ENCODE peak calls at places on chromosomes 2 and 18, in seven cellular contexts. Q is hepatocyte, A is Caco-2, O is PC-3, R is cardiac muscle cell, U is heart right ventricle, H is dorsolateral prefrontal cortex. G is an unnamed sample.

GRCh38 chr2:30800159-30800558 is 7.1 kb downstream of the CAPN13 start:
- DNase-seq in O (no peak), A (no peak), R (no peak), U (no peak), Q (no peak), H (no peak), G (no peak)

GRCh38 chr18:47975701-47976100 is 45.2 kb upstream of the SMAD2 start:
- DNase-seq in O (no peak), Q (no peak), H (no peak), R (no peak), A (no peak), U (no peak), G (no peak)

GRCh38 chr2:22673501-22673900 is 711.5 kb upstream of the KLHL29 start:
- DNase-seq in Q (no peak), A (no peak), H (no peak), U (no peak), R (no peak), O (no peak), G (no peak)

GRCh38 chr2:263774-264492 is at the start of gene SH3YL1:
- DNase-seq in O (peak), U (peak), R (peak), A (peak), Q (peak), H (peak), G (peak)

GRCh38 chr18:62979172-62979571 is 263.8 kb downstream of the PHLPP1 start:
- DNase-seq in R (no peak), H (peak), O (peak), U (no peak), Q (no peak), A (no peak), G (peak)

GRCh38 chr18:50447102-50447501 is 72.3 kb downstream of the SKA1 start:
- DNase-seq in A (no peak), Q (no peak), R (no peak), H (no peak), U (no peak), O (no peak), G (no peak)

GRCh38 chr18:23902396-23902795 is 112.2 kb upstream of the TTC39C start:
- DNase-seq in R (no peak), O (no peak), A (no peak), H (no peak), U (no peak), Q (no peak), G (no peak)

GRCh38 chr18:7394041-7394440 is 163.2 kb downstream of the LRRC30 start:
- DNase-seq in O (no peak), U (no peak), H (no peak), R (no peak), A (no peak), Q (no peak), G (no peak)

GRCh38 chr2:144480257-144480656 is 39.7 kb downstream of the ZEB2 start:
- DNase-seq in U (no peak), A (no peak), R (no peak), O (peak), Q (no peak), H (no peak), G (peak)

GRCh38 chr2:241218131-241219029 is 29.9 kb downstream of the ANO7 start:
- DNase-seq in O (peak), R (peak), A (peak), H (no peak), U (peak), Q (peak), G (no peak)

GRCh38 chr2:49858113-49858490 is 703.8 kb upstream of the FSHR start:
- DNase-seq in U (no peak), O (no peak), R (no peak), A (no peak), Q (no peak), H (no peak), G (no peak)

GRCh38 chr2:194819367-194819766 is 837.7 kb upstream of the SLC39A10 start:
- DNase-seq in Q (no peak), R (peak), A (no peak), H (no peak), O (peak), U (no peak), G (no peak)

GRCh38 chr2:37005118-37005868 is 39.0 kb upstream of the STRN start:
- DNase-seq in Q (peak), A (peak), O (peak), H (no peak), R (peak), U (no peak), G (no peak)

GRCh38 chr2:226583715-226584114 is 215.9 kb downstream of the IRS1 start:
- DNase-seq in A (peak), O (peak), R (no peak), Q (peak), H (no peak), U (no peak), G (peak)

GRCh38 chr2:238890131-238890530 is 42.2 kb downstream of the TWIST2 start:
- DNase-seq in R (no peak), O (no peak), U (no peak), A (no peak), H (no peak), Q (no peak), G (no peak)

GRCh38 chr2:223459328-223459939 is 142.7 kb downstream of the SCG2 start:
- DNase-seq in Q (peak), O (peak), R (peak), H (no peak), U (no peak), A (no peak), G (peak)

GRCh38 chr2:72833084-72833714 is 7.4 kb upstream of the EXOC6B start:
- DNase-seq in A (no peak), R (no peak), U (no peak), O (no peak), H (no peak), Q (no peak), G (no peak)

GRCh38 chr2:96599941-96600340 is 38.2 kb downstream of the KANSL3 start:
- DNase-seq in A (no peak), Q (no peak), U (no peak), O (no peak), H (no peak), R (no peak), G (no peak)

GRCh38 chr2:208040199-208041171 is 15.2 kb upstream of the PLEKHM3 start:
- DNase-seq in Q (peak), O (peak), U (peak), R (peak), H (no peak), A (peak), G (peak)

DNA sequence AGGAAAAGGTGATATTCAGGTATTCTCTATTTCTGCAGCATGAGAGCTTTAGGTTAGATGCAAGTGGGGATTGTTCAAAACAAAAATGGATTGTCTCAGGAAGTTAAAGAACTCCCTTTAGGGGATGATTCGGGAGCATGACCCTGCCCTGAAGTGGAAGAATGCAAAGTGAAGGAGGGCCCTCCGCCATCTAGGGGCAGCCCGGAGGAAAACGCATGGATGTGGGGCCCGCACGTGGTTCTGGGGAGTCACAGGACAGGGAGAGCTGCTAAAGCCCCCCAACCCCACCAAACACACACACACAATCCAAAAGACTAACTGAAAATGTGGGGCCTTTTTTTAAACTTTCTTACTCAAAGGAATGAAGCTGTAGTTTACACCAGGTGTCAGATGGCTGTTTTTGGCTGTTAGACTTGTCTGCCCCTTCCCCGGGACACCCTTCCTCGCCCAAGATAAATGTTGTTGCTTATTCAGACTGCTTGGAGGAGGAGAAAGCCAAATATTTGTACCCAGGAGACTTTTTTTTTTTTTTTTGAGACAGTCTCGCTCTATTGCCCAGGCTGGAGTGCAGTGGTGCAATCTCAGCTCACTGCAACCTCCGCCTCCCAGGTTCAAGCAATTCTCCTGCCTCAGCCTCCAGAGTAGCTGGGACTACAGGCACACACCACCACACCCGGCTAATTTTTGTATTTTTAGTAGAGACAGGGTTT is 78.8 kb downstream of the HNRNPLL start:
- DNase-seq in H (no peak), O (no peak), U (no peak), A (peak), R (no peak), Q (no peak), G (no peak)
- TF ChIP-seq CTCF in H (no peak), O (peak), U (peak), A (peak), R (peak), Q (peak), G (no peak)

DNA sequence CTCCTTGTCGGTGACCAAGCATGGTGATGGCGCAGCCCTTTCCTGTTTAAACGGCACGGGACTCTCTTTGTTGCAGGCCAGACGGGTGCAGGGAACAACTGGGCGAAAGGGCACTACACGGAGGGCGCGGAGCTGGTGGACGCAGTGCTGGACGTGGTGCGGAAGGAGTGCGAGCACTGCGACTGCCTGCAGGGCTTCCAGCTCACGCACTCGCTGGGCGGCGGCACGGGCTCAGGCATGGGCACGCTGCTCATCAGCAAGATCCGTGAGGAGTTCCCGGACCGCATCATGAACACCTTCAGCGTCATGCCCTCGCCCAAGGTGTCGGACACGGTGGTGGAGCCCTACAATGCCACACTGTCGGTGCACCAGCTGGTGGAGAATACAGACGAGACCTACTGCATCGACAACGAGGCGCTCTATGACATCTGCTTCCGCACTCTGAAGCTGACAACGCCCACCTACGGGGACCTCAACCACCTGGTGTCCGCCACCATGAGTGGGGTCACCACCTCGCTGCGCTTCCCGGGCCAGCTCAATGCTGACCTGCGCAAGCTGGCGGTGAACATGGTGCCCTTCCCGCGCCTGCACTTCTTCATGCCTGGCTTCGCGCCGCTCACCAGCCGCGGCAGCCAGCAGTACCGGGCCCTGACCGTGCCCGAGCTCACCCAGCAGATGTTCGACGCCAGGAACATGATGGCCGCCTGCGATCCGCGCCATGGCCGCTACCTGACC is 17.1 kb downstream of the TUBB6 start:
- DNase-seq in R (no peak), A (no peak), U (no peak), H (no peak), O (no peak), Q (no peak), G (no peak)
- H3K4me3 ChIP-seq in R (no peak), A (no peak), U (no peak), H (no peak), O (no peak), Q (no peak), G (no peak)

GRCh38 chr2:3535794-3536681 is 16.7 kb upstream of the ADI1 start:
- DNase-seq in A (peak), H (no peak), R (no peak), Q (peak), O (peak), U (peak), G (peak)

GRCh38 chr2:3542107-3542506 is 16.0 kb downstream of the RNASEH1 start:
- DNase-seq in O (no peak), U (no peak), R (no peak), Q (no peak), H (no peak), A (no peak), G (no peak)

GRCh38 chr2:3536682-3537632 is 17.6 kb upstream of the ADI1 start:
- DNase-seq in H (no peak), O (peak), A (peak), Q (peak), R (no peak), U (peak), G (peak)

GRCh38 chr2:3543023-3543683 is 15.0 kb downstream of the RNASEH1 start:
- DNase-seq in A (no peak), H (no peak), O (no peak), U (no peak), Q (no peak), R (no peak), G (no peak)

GRCh38 chr2:3539836-3540235 is 18.3 kb downstream of the RNASEH1 start:
- DNase-seq in O (no peak), U (no peak), R (no peak), H (no peak), Q (no peak), A (no peak), G (no peak)
- TF ChIP-seq CTCF in O (no peak), U (no peak), R (no peak), H (no peak), Q (no peak), A (no peak), G (no peak)

GRCh38 chr18:5894215-5894612 is 1.1 kb downstream of the TMEM200C start:
- DNase-seq in R (no peak), A (no peak), Q (no peak), H (no peak), U (no peak), O (no peak), G (no peak)

GRCh38 chr18:5890261-5890605 is 5.1 kb downstream of the TMEM200C start:
- DNase-seq in H (peak), Q (no peak), U (no peak), O (peak), R (no peak), A (no peak), G (peak)

GRCh38 chr18:5891361-5892215 is 3.7 kb downstream of the TMEM200C start:
- DNase-seq in O (no peak), R (no peak), U (no peak), A (no peak), Q (no peak), H (peak), G (no peak)

GRCh38 chr18:5892772-5893431 is 2.4 kb downstream of the TMEM200C start:
- DNase-seq in H (no peak), R (no peak), Q (no peak), U (no peak), O (no peak), A (no peak), G (no peak)

GRCh38 chr18:5890606-5891360 is 4.5 kb downstream of the TMEM200C start:
- DNase-seq in H (peak), Q (peak), O (peak), R (peak), U (peak), A (no peak), G (no peak)
- H3K4me3 ChIP-seq in H (peak), Q (peak), O (peak), R (peak), U (peak), A (no peak), G (no peak)

DNA sequence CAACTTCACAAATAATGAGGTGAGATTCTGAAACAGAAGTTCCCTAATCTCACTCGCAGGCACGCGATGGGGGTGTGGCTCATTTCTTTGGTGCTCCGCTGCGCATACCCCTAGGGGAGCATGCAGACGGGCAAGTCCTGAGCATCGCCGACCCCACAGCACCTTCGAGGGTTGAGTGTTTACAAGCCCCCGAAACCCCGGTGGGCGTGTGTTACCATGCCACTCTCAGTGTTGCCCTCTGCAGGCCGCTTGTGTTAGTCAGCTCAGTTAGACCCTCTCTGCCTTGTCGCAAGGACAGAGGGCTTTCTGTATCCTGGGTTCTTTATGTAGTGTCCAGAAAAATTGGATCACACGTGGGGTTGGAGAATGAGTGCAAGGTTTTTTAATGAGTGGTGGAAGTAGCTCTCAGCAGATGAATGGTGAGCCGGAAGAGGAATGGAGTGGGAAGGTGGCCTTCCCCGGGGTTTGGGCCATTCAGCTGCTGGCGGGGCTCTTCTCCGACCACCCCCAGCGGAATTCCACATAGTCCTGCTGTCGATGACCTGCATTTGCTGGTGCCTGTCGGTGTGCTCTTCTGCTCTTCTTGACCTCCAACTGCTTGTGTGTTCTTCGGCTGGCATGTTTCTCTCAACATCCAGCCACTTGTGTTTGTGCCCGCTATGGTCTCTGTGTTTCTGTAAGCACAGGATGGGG is 191.3 kb downstream of the RPRM start:
- DNase-seq in U (no peak), R (peak), H (no peak), Q (peak), O (peak), A (peak), G (no peak)
- TF ChIP-seq CTCF in U (no peak), R (peak), H (peak), Q (peak), O (peak), A (peak), G (no peak)

DNA sequence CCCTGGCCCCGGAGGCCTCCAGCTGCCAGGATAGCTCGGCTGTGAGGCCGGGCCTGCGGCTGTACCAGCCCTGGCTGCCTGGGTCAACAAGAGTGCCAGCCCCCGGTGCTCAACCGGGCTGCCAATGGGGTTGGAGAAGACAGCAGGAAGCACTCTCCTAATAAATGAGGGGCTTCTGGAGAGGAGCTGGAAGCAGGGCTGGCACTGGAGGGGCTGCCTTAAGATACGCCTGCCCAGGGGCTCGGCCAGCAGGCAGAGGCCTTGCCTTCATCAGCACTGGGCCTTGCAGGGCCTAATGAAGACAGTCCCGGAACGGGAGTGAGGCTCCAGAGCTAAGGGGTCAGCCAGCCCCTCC is 73.6 kb downstream of the TEX51 start:
- DNase-seq in U (no peak), Q (no peak), O (no peak), A (no peak), R (no peak), H (no peak), G (no peak)
- H3K4me3 ChIP-seq in U (peak), Q (no peak), O (peak), A (no peak), R (no peak), H (peak), G (no peak)

GRCh38 chr2:191302459-191303155 is 57.4 kb downstream of the MYO1B start:
- DNase-seq in O (peak), U (no peak), A (peak), Q (no peak), H (no peak), R (peak), G (no peak)

GRCh38 chr2:191301971-191302370 is 56.8 kb downstream of the MYO1B start:
- DNase-seq in A (no peak), O (no peak), U (no peak), Q (no peak), H (no peak), R (peak), G (no peak)

GRCh38 chr2:191299866-191300265 is 54.7 kb downstream of the MYO1B start:
- DNase-seq in Q (no peak), H (no peak), O (no peak), A (no peak), R (no peak), U (no peak), G (no peak)

GRCh38 chr2:191304939-191305875 is 60.0 kb downstream of the MYO1B start:
- DNase-seq in H (no peak), A (no peak), O (no peak), U (peak), R (no peak), Q (no peak), G (peak)

DNA sequence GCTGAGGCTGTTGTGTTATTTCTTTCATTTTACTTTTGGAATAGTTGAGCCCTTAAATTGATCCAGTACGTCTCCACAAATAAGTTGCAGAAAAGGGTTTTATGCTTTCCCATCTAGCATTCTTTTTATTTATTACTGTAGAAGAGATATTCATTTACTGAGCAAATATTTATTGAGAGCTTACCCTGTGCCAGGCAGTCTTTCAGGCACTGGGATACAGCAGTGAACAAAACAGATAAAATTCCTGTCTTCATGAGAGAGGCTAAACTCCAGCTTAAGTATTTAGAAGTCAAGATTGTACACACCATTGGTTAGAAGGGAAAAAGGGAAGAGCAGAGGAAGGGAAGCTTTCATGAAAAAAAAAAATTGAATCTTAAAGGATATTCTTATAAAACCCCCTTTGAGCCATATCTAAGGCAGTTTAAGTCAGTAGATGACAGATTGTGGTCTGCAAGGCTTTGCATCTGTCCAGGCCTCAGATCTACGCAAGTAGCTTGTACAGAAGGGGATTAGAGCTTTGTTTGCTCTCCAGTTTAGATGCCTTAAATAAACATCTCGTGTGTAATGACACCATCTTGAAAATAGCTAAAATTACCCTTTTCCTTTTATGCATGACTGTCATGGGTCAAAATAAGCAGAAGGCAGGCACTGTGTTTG is 58.3 kb downstream of the MYO1B start:
- DNase-seq in A (no peak), R (no peak), U (no peak), Q (peak), O (no peak), H (no peak), G (no peak)
- TF ChIP-seq CTCF in A (no peak), R (no peak), U (no peak), Q (no peak), O (no peak), H (no peak), G (no peak)

DNA sequence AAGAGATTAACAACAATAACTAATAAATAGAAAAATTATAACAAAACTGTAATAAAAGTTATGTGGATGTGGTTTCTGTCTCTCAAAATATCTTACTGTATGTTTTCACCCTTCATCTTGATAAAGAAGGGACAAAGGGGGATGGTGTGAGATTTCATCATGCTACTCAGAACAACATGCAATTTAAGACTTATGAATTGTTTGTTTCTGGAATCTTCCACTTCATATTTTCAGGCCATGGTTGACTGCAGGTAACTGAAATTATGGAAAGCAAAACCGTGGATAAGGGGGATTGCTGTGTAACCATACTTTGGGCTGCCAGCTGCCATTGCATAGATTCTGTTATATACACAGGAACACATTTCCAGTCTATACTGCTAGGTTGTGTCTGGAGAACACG is 45.6 kb downstream of the NEB start:
- DNase-seq in H (no peak), O (no peak), A (no peak), U (no peak), R (no peak), Q (no peak), G (no peak)
- H3K4me3 ChIP-seq in H (no peak), O (no peak), A (no peak), U (no peak), R (no peak), Q (no peak), G (no peak)